ENCODE peak calls at places on chromosomes 11 and 22, in six cellular contexts. One of them, this sample, is unnamed.

GRCh38 chr11:98107736-98108135 is 913.0 kb upstream of the CNTN5 start:
- DNase-seq in CD8-positive, alpha-beta memory T cell: no peak
- DNase-seq in NCI-H1105 treated with DMSO at 0.1 percent for 48 hours: peak
- DNase-seq in stomach: no peak
- DNase-seq in substantia nigra: no peak
- DNase-seq in upper lobe of left lung: no peak
- DNase-seq in this sample: no peak

GRCh38 chr22:48452766-48453165 is 1374.9 kb downstream of the BRD1 start:
- DNase-seq in stomach: no peak
- DNase-seq in NCI-H1105 treated with DMSO at 0.1 percent for 48 hours: no peak
- DNase-seq in CD8-positive, alpha-beta memory T cell: no peak
- DNase-seq in substantia nigra: no peak
- DNase-seq in upper lobe of left lung: peak
- DNase-seq in this sample: no peak

GRCh38 chr11:33735426-33736147 is 636 bp downstream of the CD59 start:
- DNase-seq in NCI-H1105 treated with DMSO at 0.1 percent for 48 hours: peak
- DNase-seq in CD8-positive, alpha-beta memory T cell: peak
- DNase-seq in upper lobe of left lung: peak
- DNase-seq in stomach: peak
- DNase-seq in substantia nigra: no peak
- DNase-seq in this sample: no peak

GRCh38 chr11:86335131-86335768 is 33.2 kb downstream of the HIKESHI start:
- DNase-seq in stomach: no peak
- DNase-seq in substantia nigra: no peak
- DNase-seq in CD8-positive, alpha-beta memory T cell: no peak
- DNase-seq in upper lobe of left lung: no peak
- DNase-seq in NCI-H1105 treated with DMSO at 0.1 percent for 48 hours: no peak
- DNase-seq in this sample: no peak

GRCh38 chr11:132114185-132114584 is 743.8 kb downstream of the NTM start:
- DNase-seq in upper lobe of left lung: peak
- DNase-seq in CD8-positive, alpha-beta memory T cell: no peak
- DNase-seq in substantia nigra: peak
- DNase-seq in stomach: peak
- DNase-seq in NCI-H1105 treated with DMSO at 0.1 percent for 48 hours: peak
- DNase-seq in this sample: peak

GRCh38 chr11:65555693-65556231 is 2.4 kb downstream of the LTBP3 start:
- DNase-seq in upper lobe of left lung: peak
- DNase-seq in substantia nigra: no peak
- DNase-seq in NCI-H1105 treated with DMSO at 0.1 percent for 48 hours: no peak
- DNase-seq in CD8-positive, alpha-beta memory T cell: no peak
- DNase-seq in stomach: no peak
- DNase-seq in this sample: peak

GRCh38 chr22:17514092-17514491 is 49.2 kb upstream of the SLC25A18 start:
- DNase-seq in stomach: no peak
- DNase-seq in substantia nigra: no peak
- DNase-seq in CD8-positive, alpha-beta memory T cell: no peak
- DNase-seq in upper lobe of left lung: no peak
- DNase-seq in NCI-H1105 treated with DMSO at 0.1 percent for 48 hours: no peak
- DNase-seq in this sample: no peak

GRCh38 chr11:1928038-1928890 is 8.8 kb downstream of the TNNT3 start:
- DNase-seq in substantia nigra: no peak
- DNase-seq in NCI-H1105 treated with DMSO at 0.1 percent for 48 hours: no peak
- DNase-seq in CD8-positive, alpha-beta memory T cell: no peak
- DNase-seq in stomach: no peak
- DNase-seq in upper lobe of left lung: no peak
- DNase-seq in this sample: no peak

GRCh38 chr11:13276454-13276851 is 1.1 kb upstream of the BMAL1 start:
- DNase-seq in CD8-positive, alpha-beta memory T cell: no peak
- DNase-seq in stomach: no peak
- DNase-seq in substantia nigra: no peak
- DNase-seq in NCI-H1105 treated with DMSO at 0.1 percent for 48 hours: no peak
- DNase-seq in upper lobe of left lung: no peak
- DNase-seq in this sample: no peak

GRCh38 chr11:134460881-134461280 is 48.8 kb upstream of the B3GAT1 start:
- DNase-seq in stomach: no peak
- DNase-seq in upper lobe of left lung: no peak
- DNase-seq in CD8-positive, alpha-beta memory T cell: no peak
- DNase-seq in NCI-H1105 treated with DMSO at 0.1 percent for 48 hours: no peak
- DNase-seq in substantia nigra: no peak
- DNase-seq in this sample: no peak

GRCh38 chr22:38718414-38718813 is 12.7 kb downstream of the GTPBP1 start:
- DNase-seq in upper lobe of left lung: peak
- DNase-seq in CD8-positive, alpha-beta memory T cell: no peak
- DNase-seq in NCI-H1105 treated with DMSO at 0.1 percent for 48 hours: no peak
- DNase-seq in substantia nigra: no peak
- DNase-seq in stomach: peak
- DNase-seq in this sample: peak

GRCh38 chr22:42792909-42793847 is 63.9 kb downstream of the ARFGAP3 start:
- DNase-seq in NCI-H1105 treated with DMSO at 0.1 percent for 48 hours: no peak
- DNase-seq in substantia nigra: no peak
- DNase-seq in CD8-positive, alpha-beta memory T cell: no peak
- DNase-seq in upper lobe of left lung: peak
- DNase-seq in stomach: peak
- DNase-seq in this sample: no peak

GRCh38 chr11:128669491-128669890 is 24.4 kb upstream of the FLI1 start:
- DNase-seq in upper lobe of left lung: no peak
- DNase-seq in stomach: no peak
- DNase-seq in NCI-H1105 treated with DMSO at 0.1 percent for 48 hours: no peak
- DNase-seq in CD8-positive, alpha-beta memory T cell: no peak
- DNase-seq in substantia nigra: no peak
- DNase-seq in this sample: peak

GRCh38 chr11:15104166-15104565 is 10.6 kb upstream of the INSC start:
- DNase-seq in substantia nigra: no peak
- DNase-seq in stomach: no peak
- DNase-seq in CD8-positive, alpha-beta memory T cell: no peak
- DNase-seq in NCI-H1105 treated with DMSO at 0.1 percent for 48 hours: no peak
- DNase-seq in upper lobe of left lung: no peak
- DNase-seq in this sample: peak

GRCh38 chr22:49404020-49404419 is 423.7 kb downstream of the BRD1 start:
- DNase-seq in substantia nigra: no peak
- DNase-seq in stomach: peak
- DNase-seq in NCI-H1105 treated with DMSO at 0.1 percent for 48 hours: no peak
- DNase-seq in upper lobe of left lung: peak
- DNase-seq in CD8-positive, alpha-beta memory T cell: no peak
- DNase-seq in this sample: no peak

GRCh38 chr11:18012906-18013781 is at the start of gene SERGEF:
- DNase-seq in upper lobe of left lung: peak
- DNase-seq in CD8-positive, alpha-beta memory T cell: peak
- DNase-seq in stomach: peak
- DNase-seq in NCI-H1105 treated with DMSO at 0.1 percent for 48 hours: peak
- DNase-seq in substantia nigra: peak
- DNase-seq in this sample: peak

GRCh38 chr11:6357222-6357621 is 33.1 kb upstream of the SMPD1 start:
- DNase-seq in CD8-positive, alpha-beta memory T cell: no peak
- DNase-seq in NCI-H1105 treated with DMSO at 0.1 percent for 48 hours: no peak
- DNase-seq in stomach: no peak
- DNase-seq in upper lobe of left lung: peak
- DNase-seq in substantia nigra: no peak
- DNase-seq in this sample: peak

GRCh38 chr11:122258446-122258994 is 142.5 kb upstream of the BLID start:
- DNase-seq in substantia nigra: no peak
- DNase-seq in NCI-H1105 treated with DMSO at 0.1 percent for 48 hours: no peak
- DNase-seq in stomach: no peak
- DNase-seq in CD8-positive, alpha-beta memory T cell: no peak
- DNase-seq in upper lobe of left lung: no peak
- DNase-seq in this sample: no peak

GRCh38 chr11:71948314-71949027 is 19.6 kb downstream of the RNF121 start:
- DNase-seq in CD8-positive, alpha-beta memory T cell: no peak
- DNase-seq in stomach: peak
- DNase-seq in substantia nigra: no peak
- DNase-seq in upper lobe of left lung: no peak
- DNase-seq in NCI-H1105 treated with DMSO at 0.1 percent for 48 hours: no peak
- DNase-seq in this sample: no peak

GRCh38 chr11:6667733-6668374 is 12.2 kb upstream of the DCHS1 start:
- DNase-seq in NCI-H1105 treated with DMSO at 0.1 percent for 48 hours: peak
- DNase-seq in upper lobe of left lung: no peak
- DNase-seq in stomach: no peak
- DNase-seq in substantia nigra: no peak
- DNase-seq in CD8-positive, alpha-beta memory T cell: peak
- DNase-seq in this sample: peak

GRCh38 chr22:17981497-17981896 is 42.9 kb downstream of the MICAL3 start:
- DNase-seq in upper lobe of left lung: no peak
- DNase-seq in stomach: no peak
- DNase-seq in substantia nigra: no peak
- DNase-seq in NCI-H1105 treated with DMSO at 0.1 percent for 48 hours: no peak
- DNase-seq in CD8-positive, alpha-beta memory T cell: no peak
- DNase-seq in this sample: no peak

GRCh38 chr22:49735411-49736311 is 92.0 kb downstream of the BRD1 start:
- DNase-seq in substantia nigra: no peak
- DNase-seq in CD8-positive, alpha-beta memory T cell: no peak
- DNase-seq in upper lobe of left lung: peak
- DNase-seq in stomach: peak
- DNase-seq in NCI-H1105 treated with DMSO at 0.1 percent for 48 hours: no peak
- DNase-seq in this sample: no peak

GRCh38 chr11:45652781-45653180 is 12.6 kb downstream of the CHST1 start:
- DNase-seq in stomach: no peak
- DNase-seq in substantia nigra: no peak
- DNase-seq in CD8-positive, alpha-beta memory T cell: no peak
- DNase-seq in NCI-H1105 treated with DMSO at 0.1 percent for 48 hours: no peak
- DNase-seq in upper lobe of left lung: no peak
- DNase-seq in this sample: no peak

GRCh38 chr11:125481531-125481930 is 14.5 kb downstream of the FEZ1 start:
- DNase-seq in substantia nigra: peak
- DNase-seq in upper lobe of left lung: no peak
- DNase-seq in CD8-positive, alpha-beta memory T cell: no peak
- DNase-seq in NCI-H1105 treated with DMSO at 0.1 percent for 48 hours: no peak
- DNase-seq in stomach: no peak
- DNase-seq in this sample: no peak

GRCh38 chr22:43827926-43828710 is 16.0 kb upstream of the EFCAB6 start:
- DNase-seq in CD8-positive, alpha-beta memory T cell: no peak
- DNase-seq in NCI-H1105 treated with DMSO at 0.1 percent for 48 hours: no peak
- DNase-seq in upper lobe of left lung: no peak
- DNase-seq in stomach: peak
- DNase-seq in substantia nigra: no peak
- DNase-seq in this sample: no peak

GRCh38 chr11:118142809-118143208 is 9.8 kb downstream of the SCN4B start:
- DNase-seq in NCI-H1105 treated with DMSO at 0.1 percent for 48 hours: no peak
- DNase-seq in stomach: no peak
- DNase-seq in substantia nigra: no peak
- DNase-seq in upper lobe of left lung: peak
- DNase-seq in CD8-positive, alpha-beta memory T cell: no peak
- DNase-seq in this sample: no peak

This sample was measured in HT1080.